ENCODE peak calls at places on chromosomes 1 and 21, in nine cellular contexts. F, Q, J, C, K, P, T, Y and X are unnamed samples.

GRCh38 chr21:45262041-45262581 is 25.6 kb downstream of the POFUT2 start:
- DNase-seq in F (no peak), Q (no peak), J (no peak), C (no peak), K (no peak), P (no peak), T (no peak), Y (peak), X (no peak)

GRCh38 chr1:1084372-1085170 is 10.5 kb upstream of the RNF223 start:
- DNase-seq in F (no peak), Q (no peak), J (no peak), C (peak), K (no peak), P (no peak), T (no peak), Y (peak), X (no peak)

GRCh38 chr1:246142320-246142893 is 364.7 kb downstream of the SMYD3 start:
- DNase-seq in F (peak), Q (no peak), J (peak), C (no peak), K (peak), P (no peak), T (peak), Y (peak), X (peak)

GRCh38 chr1:76426606-76427005 is 352.1 kb downstream of the ST6GALNAC3 start:
- DNase-seq in F (no peak), Q (no peak), J (peak), C (no peak), K (no peak), P (no peak), T (peak), Y (no peak), X (peak)

GRCh38 chr1:162943627-162944026 is 82.7 kb upstream of the CCDC190 start:
- DNase-seq in F (no peak), Q (no peak), J (peak), C (no peak), K (no peak), P (no peak), T (peak), Y (no peak), X (no peak)

GRCh38 chr1:75765697-75766355 is 20.2 kb upstream of the RABGGTB start:
- DNase-seq in F (no peak), Q (no peak), J (peak), C (no peak), K (peak), P (no peak), T (peak), Y (peak), X (peak)

GRCh38 chr1:160353223-160353622 is 10.0 kb downstream of the NCSTN start:
- DNase-seq in F (no peak), Q (no peak), J (no peak), C (no peak), K (no peak), P (no peak), T (peak), Y (no peak), X (peak)

GRCh38 chr1:29786791-29787732 is 550.7 kb downstream of the PTPRU start:
- DNase-seq in F (no peak), Q (no peak), J (no peak), C (no peak), K (no peak), P (no peak), T (no peak), Y (no peak), X (no peak)

GRCh38 chr21:45618287-45618686 is 25.2 kb upstream of the PCBP3 start:
- DNase-seq in F (peak), Q (no peak), J (peak), C (no peak), K (no peak), P (no peak), T (peak), Y (peak), X (peak)

GRCh38 chr1:155504207-155504606 is 58.4 kb downstream of the ASH1L start:
- DNase-seq in F (peak), Q (no peak), J (peak), C (no peak), K (peak), P (no peak), T (peak), Y (peak), X (peak)

GRCh38 chr1:27864264-27864895 is 8.0 kb upstream of the THEMIS2 start:
- DNase-seq in F (no peak), Q (no peak), J (no peak), C (peak), K (peak), P (no peak), T (no peak), Y (no peak), X (no peak)

GRCh38 chr1:37255111-37255795 is 219.1 kb upstream of the ZC3H12A start:
- DNase-seq in F (peak), Q (no peak), J (no peak), C (no peak), K (peak), P (no peak), T (no peak), Y (peak), X (peak)

GRCh38 chr1:39508857-39509305 is 17.4 kb downstream of the BMP8A start:
- DNase-seq in F (peak), Q (no peak), J (peak), C (no peak), K (no peak), P (no peak), T (no peak), Y (no peak), X (peak)

GRCh38 chr1:210448293-210448892 is 119.7 kb downstream of the HHAT start:
- DNase-seq in F (peak), Q (no peak), J (peak), C (no peak), K (peak), P (no peak), T (peak), Y (peak), X (peak)

GRCh38 chr1:64387382-64388066 is 82.4 kb upstream of the CACHD1 start:
- DNase-seq in F (no peak), Q (no peak), J (no peak), C (no peak), K (peak), P (no peak), T (no peak), Y (no peak), X (no peak)

GRCh38 chr1:101119289-101119688 is 93.7 kb upstream of the DPH5 start:
- DNase-seq in F (no peak), Q (no peak), J (no peak), C (no peak), K (no peak), P (no peak), T (no peak), Y (no peak), X (no peak)

GRCh38 chr1:158246650-158247049 is 7.6 kb upstream of the CD1A start:
- DNase-seq in F (no peak), Q (no peak), J (no peak), C (no peak), K (peak), P (no peak), T (no peak), Y (no peak), X (peak)
- TF ChIP-seq CTCF in F (no peak), Q (no peak), J (no peak), C (no peak), K (peak), P (no peak), T (no peak), Y (peak), X (no peak)

DNA sequence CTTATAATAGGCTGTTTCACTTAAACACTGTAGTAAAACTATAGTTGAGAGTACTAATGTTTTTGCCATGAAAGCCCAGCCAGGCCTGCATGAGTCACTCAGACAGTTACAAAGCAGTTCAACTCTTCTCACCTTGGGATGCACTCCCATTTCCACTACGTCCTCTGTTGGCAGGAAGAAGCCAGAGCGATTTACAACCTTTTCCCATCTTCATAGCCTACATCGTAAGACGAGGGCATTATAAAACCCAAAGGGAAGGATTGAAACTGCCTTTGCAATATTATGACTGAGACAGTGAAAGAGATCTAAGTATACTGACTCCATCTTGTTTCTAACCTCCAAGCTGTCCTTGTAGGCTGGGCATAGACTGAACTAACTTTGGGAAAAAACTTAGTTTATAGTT is 71.8 kb upstream of the CSF1 start:
- DNase-seq in F (no peak), Q (no peak), J (peak), C (no peak), K (peak), P (no peak), T (peak), Y (no peak), X (peak)
- TF ChIP-seq CTCF in F (no peak), Q (no peak), J (no peak), C (no peak), K (peak), P (no peak), T (peak), Y (no peak), X (no peak)

GRCh38 chr1:235601087-235601486 is 48.5 kb downstream of the GNG4 start:
- DNase-seq in F (peak), Q (no peak), J (peak), C (no peak), K (peak), P (no peak), T (no peak), Y (no peak), X (peak)
- TF ChIP-seq CTCF in F (peak), Q (no peak), J (peak), C (peak), K (peak), P (no peak), T (peak), Y (peak), X (peak)

DNA sequence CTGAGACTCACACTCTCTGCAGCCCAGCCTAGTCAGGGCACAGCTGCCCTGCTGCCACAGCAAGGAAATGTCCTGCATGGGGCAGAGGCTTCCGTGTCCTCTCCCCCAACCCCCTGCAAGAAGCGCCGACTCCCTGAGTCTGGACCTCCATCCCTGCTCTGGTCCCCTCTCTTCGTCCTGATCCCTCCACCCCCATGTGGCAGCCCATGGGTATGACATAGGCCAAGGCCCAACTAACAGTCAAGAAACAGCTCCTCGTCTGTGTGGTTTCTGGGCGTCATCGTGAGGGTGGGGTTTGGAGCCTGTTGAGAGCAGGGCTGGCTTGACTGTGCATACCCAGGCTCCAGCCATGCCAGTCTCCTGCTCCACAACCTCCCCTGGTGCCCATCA is 19.5 kb downstream of the FAAH start:
- DNase-seq in F (peak), Q (no peak), J (no peak), C (no peak), K (no peak), P (no peak), T (no peak), Y (no peak), X (no peak)
- TF ChIP-seq CTCF in F (peak), Q (no peak), J (peak), C (peak), K (peak), P (no peak), T (peak), Y (peak), X (peak)

DNA sequence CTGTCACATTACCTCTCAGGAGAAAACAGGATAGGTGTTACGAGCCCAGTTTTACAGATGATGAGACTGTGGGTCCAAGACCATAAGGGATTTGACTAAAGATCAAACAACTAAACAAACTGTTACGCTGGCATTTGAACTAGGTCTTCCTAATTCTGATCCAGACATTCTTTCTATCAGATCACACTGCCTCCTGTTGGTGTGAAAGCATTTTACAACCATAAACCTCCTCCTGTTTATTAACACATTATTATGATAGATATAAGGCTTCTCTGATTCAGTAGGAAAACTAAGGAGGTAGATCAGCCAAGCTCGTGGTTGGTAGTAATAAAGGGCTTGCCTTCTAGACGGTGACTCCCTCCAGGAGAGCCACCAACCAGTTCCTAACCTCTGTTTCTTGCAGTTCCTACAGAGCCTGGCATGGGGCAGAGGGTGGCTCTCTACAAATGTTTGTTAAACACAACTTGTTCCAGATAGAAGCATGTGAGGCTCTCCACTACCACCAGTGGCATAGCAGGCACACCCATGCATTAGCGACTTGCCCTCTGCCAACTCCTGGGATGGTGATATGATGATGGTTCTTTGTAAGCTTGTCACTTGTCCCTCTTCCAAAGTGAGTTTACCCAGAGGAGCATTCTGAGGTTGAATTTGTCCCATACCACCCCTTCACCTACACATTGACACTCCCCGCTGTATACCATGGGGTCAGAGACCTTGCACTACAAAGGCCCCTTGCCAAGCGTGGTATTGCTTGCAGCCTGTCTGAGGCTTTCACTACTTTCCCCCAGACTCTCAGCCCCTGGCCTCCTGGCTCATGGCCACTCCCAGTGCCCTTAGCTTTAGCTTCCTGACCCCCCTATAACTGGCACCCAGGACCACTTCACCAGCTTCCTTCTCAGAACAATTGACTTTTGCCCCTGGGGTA is 96.4 kb upstream of the HOOK1 start:
- DNase-seq in F (no peak), Q (no peak), J (peak), C (no peak), K (peak), P (no peak), T (no peak), Y (peak), X (no peak)
- TF ChIP-seq CTCF in F (peak), Q (peak), J (peak), C (peak), K (peak), P (no peak), T (peak), Y (peak), X (peak)

GRCh38 chr1:169601096-169601881 is 15.0 kb upstream of the F5 start:
- DNase-seq in F (no peak), Q (no peak), J (peak), C (no peak), K (peak), P (no peak), T (peak), Y (peak), X (peak)
- TF ChIP-seq CTCF in F (peak), Q (peak), J (peak), C (peak), K (peak), P (peak), T (peak), Y (peak), X (peak)

GRCh38 chr1:223245983-223246382 is 102.9 kb upstream of the TLR5 start:
- DNase-seq in F (no peak), Q (no peak), J (no peak), C (no peak), K (no peak), P (no peak), T (no peak), Y (no peak), X (no peak)

GRCh38 chr1:223242971-223243370 is 99.9 kb upstream of the TLR5 start:
- DNase-seq in F (no peak), Q (no peak), J (no peak), C (no peak), K (no peak), P (no peak), T (no peak), Y (no peak), X (no peak)

GRCh38 chr1:223245411-223245810 is 102.4 kb upstream of the TLR5 start:
- DNase-seq in F (no peak), Q (no peak), J (no peak), C (no peak), K (no peak), P (no peak), T (no peak), Y (no peak), X (no peak)

GRCh38 chr1:223243441-223244050 is 100.5 kb upstream of the TLR5 start:
- DNase-seq in F (no peak), Q (no peak), J (no peak), C (no peak), K (no peak), P (no peak), T (no peak), Y (no peak), X (no peak)

GRCh38 chr1:223244366-223245103 is 101.5 kb upstream of the TLR5 start:
- DNase-seq in F (peak), Q (no peak), J (peak), C (no peak), K (peak), P (no peak), T (peak), Y (no peak), X (peak)
- TF ChIP-seq CTCF in F (no peak), Q (no peak), J (no peak), C (peak), K (peak), P (peak), T (peak), Y (peak), X (peak)

DNA sequence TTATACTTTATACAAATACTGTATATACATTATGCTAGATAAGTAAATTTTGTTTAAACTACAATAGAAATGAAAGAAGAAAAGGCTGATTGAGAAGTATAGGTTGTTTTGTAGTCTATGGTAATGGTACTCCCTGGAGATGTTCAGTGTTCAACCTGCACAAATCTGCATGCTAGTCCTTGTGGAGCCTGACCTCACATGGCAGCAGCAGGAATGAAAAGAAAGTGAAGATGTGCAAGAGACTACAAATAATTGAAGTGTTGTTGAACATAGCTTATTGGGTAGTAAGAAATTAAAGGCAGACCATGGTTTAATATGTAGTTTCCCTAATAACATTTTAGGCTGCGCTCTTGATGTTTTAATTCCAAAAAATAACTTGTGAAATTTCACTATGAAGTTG is 201.2 kb downstream of the TGFB2 start:
- DNase-seq in F (peak), Q (no peak), J (no peak), C (no peak), K (peak), P (no peak), T (peak), Y (no peak), X (peak)
- TF ChIP-seq CTCF in F (no peak), Q (no peak), J (no peak), C (no peak), K (peak), P (no peak), T (peak), Y (no peak), X (peak)